ENCODE peak calls at places on chromosome 12, in six cellular contexts. One of them, this sample, is unnamed. For H3K36me3, the result is how much of the 10 kb centered on the place peaks cover.

GRCh38 chr12:86334071-86334470 is 77.9 kb upstream of the MGAT4C start:
- DNase-seq in PC-3: no peak
- DNase-seq in IMR-90: no peak
- DNase-seq in keratinocyte: no peak
- DNase-seq in fibroblast of lung: no peak
- DNase-seq in H1: no peak
- DNase-seq in this sample: no peak

GRCh38 chr12:116448165-116448756 is 110.9 kb upstream of the MAP1LC3B2 start:
- DNase-seq in PC-3: peak
- DNase-seq in IMR-90: no peak
- DNase-seq in keratinocyte: no peak
- DNase-seq in fibroblast of lung: no peak
- DNase-seq in H1: no peak
- DNase-seq in this sample: no peak

GRCh38 chr12:28026701-28027100 is 54.2 kb upstream of the PTHLH start:
- DNase-seq in PC-3: peak
- DNase-seq in IMR-90: no peak
- DNase-seq in keratinocyte: peak
- DNase-seq in fibroblast of lung: peak
- DNase-seq in H1: no peak
- DNase-seq in this sample: peak

GRCh38 chr12:87953257-87953860 is 75.8 kb downstream of the C12orf50 start:
- DNase-seq in PC-3: peak
- DNase-seq in IMR-90: peak
- DNase-seq in keratinocyte: no peak
- DNase-seq in fibroblast of lung: peak
- DNase-seq in H1: no peak
- DNase-seq in this sample: peak

GRCh38 chr12:90290980-90291975 is 582.6 kb upstream of the ATP2B1 start:
- DNase-seq in PC-3: no peak
- DNase-seq in IMR-90: no peak
- DNase-seq in keratinocyte: no peak
- DNase-seq in fibroblast of lung: no peak
- DNase-seq in H1: no peak
- DNase-seq in this sample: no peak

GRCh38 chr12:25020621-25021243 is 71.8 kb upstream of the BCAT1 start:
- DNase-seq in PC-3: no peak
- DNase-seq in IMR-90: no peak
- DNase-seq in keratinocyte: no peak
- DNase-seq in fibroblast of lung: no peak
- DNase-seq in H1: no peak
- DNase-seq in this sample: no peak

GRCh38 chr12:1851126-1851791 is 30.9 kb downstream of the LRTM2 start:
- DNase-seq in PC-3: peak
- DNase-seq in IMR-90: peak
- DNase-seq in keratinocyte: no peak
- DNase-seq in fibroblast of lung: peak
- DNase-seq in H1: no peak
- DNase-seq in this sample: peak

GRCh38 chr12:6360578-6361490 is 14.5 kb downstream of the SCNN1A start:
- DNase-seq in PC-3: peak
- DNase-seq in IMR-90: no peak
- DNase-seq in keratinocyte: no peak
- DNase-seq in fibroblast of lung: no peak
- DNase-seq in H1: no peak
- DNase-seq in this sample: no peak

GRCh38 chr12:93614917-93615596 is 42.6 kb downstream of the SOCS2 start:
- DNase-seq in PC-3: no peak
- DNase-seq in IMR-90: peak
- DNase-seq in keratinocyte: no peak
- DNase-seq in fibroblast of lung: peak
- DNase-seq in H1: no peak
- DNase-seq in this sample: no peak

GRCh38 chr12:119178544-119179334 is at the start of gene HSPB8:
- DNase-seq in PC-3: peak
- DNase-seq in IMR-90: peak
- DNase-seq in keratinocyte: no peak
- DNase-seq in fibroblast of lung: peak
- DNase-seq in H1: peak
- DNase-seq in this sample: peak

GRCh38 chr12:65313704-65314317 is 35.3 kb downstream of the MSRB3 start:
- DNase-seq in PC-3: peak
- DNase-seq in IMR-90: peak
- DNase-seq in keratinocyte: no peak
- DNase-seq in fibroblast of lung: no peak
- DNase-seq in H1: no peak
- DNase-seq in this sample: peak

DNA sequence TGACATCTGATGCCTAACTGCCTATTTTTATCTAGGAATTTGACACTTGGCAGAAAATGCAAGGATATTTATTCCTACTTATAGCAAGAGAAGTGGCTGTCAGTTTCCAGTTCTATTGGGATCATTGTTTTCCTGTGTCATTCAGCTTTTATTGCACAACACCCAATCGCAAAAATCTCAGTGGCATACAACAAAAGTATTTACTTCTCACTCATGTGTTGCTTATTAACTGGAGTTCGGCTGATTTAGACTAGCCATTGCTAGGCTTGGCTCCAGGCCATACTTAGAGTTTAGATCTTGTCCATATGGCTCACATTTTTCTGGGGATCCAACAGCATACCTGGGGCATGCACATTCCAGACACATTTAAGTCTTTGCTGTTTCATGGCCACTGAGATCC is 218.6 kb upstream of the SYT1 start:
- DNase-seq in PC-3: no peak
- DNase-seq in IMR-90: peak
- DNase-seq in keratinocyte: no peak
- DNase-seq in fibroblast of lung: peak
- DNase-seq in H1: no peak
- DNase-seq in this sample: no peak
- H3K36me3 ChIP-seq in PC-3: under half
- H3K36me3 ChIP-seq in IMR-90: under half
- H3K36me3 ChIP-seq in keratinocyte: under half
- H3K36me3 ChIP-seq in fibroblast of lung: under half
- H3K36me3 ChIP-seq in H1: under half
- H3K36me3 ChIP-seq in this sample: under half

GRCh38 chr12:124744659-124745467 is 118.8 kb downstream of the SCARB1 start:
- DNase-seq in PC-3: peak
- DNase-seq in IMR-90: no peak
- DNase-seq in keratinocyte: no peak
- DNase-seq in fibroblast of lung: no peak
- DNase-seq in H1: peak
- DNase-seq in this sample: peak
- H2AFZ ChIP-seq in PC-3: no peak
- H2AFZ ChIP-seq in IMR-90: peak
- H2AFZ ChIP-seq in keratinocyte: no peak
- H2AFZ ChIP-seq in fibroblast of lung: no peak
- H2AFZ ChIP-seq in H1: no peak
- H2AFZ ChIP-seq in this sample: no peak

GRCh38 chr12:111448266-111448830 is 42.6 kb downstream of the SH2B3 start:
- DNase-seq in PC-3: no peak
- DNase-seq in IMR-90: no peak
- DNase-seq in keratinocyte: no peak
- DNase-seq in fibroblast of lung: no peak
- DNase-seq in H1: peak
- DNase-seq in this sample: no peak

GRCh38 chr12:111447571-111448265 is 42.0 kb downstream of the SH2B3 start:
- DNase-seq in PC-3: no peak
- DNase-seq in IMR-90: no peak
- DNase-seq in keratinocyte: no peak
- DNase-seq in fibroblast of lung: no peak
- DNase-seq in H1: peak
- DNase-seq in this sample: no peak

GRCh38 chr12:111450676-111451075 is 45.0 kb downstream of the SH2B3 start:
- DNase-seq in PC-3: no peak
- DNase-seq in IMR-90: no peak
- DNase-seq in keratinocyte: no peak
- DNase-seq in fibroblast of lung: no peak
- DNase-seq in H1: peak
- DNase-seq in this sample: no peak

GRCh38 chr12:111451232-111451631 is 45.5 kb downstream of the SH2B3 start:
- DNase-seq in PC-3: no peak
- DNase-seq in IMR-90: no peak
- DNase-seq in keratinocyte: no peak
- DNase-seq in fibroblast of lung: no peak
- DNase-seq in H1: no peak
- DNase-seq in this sample: no peak

GRCh38 chr12:111448831-111449790 is 43.4 kb downstream of the SH2B3 start:
- DNase-seq in PC-3: no peak
- DNase-seq in IMR-90: no peak
- DNase-seq in keratinocyte: no peak
- DNase-seq in fibroblast of lung: no peak
- DNase-seq in H1: peak
- DNase-seq in this sample: no peak
- H3K36me3 ChIP-seq in PC-3: under half
- H3K36me3 ChIP-seq in IMR-90: half or more
- H3K36me3 ChIP-seq in keratinocyte: under half
- H3K36me3 ChIP-seq in fibroblast of lung: under half
- H3K36me3 ChIP-seq in H1: under half
- H3K36me3 ChIP-seq in this sample: under half

DNA sequence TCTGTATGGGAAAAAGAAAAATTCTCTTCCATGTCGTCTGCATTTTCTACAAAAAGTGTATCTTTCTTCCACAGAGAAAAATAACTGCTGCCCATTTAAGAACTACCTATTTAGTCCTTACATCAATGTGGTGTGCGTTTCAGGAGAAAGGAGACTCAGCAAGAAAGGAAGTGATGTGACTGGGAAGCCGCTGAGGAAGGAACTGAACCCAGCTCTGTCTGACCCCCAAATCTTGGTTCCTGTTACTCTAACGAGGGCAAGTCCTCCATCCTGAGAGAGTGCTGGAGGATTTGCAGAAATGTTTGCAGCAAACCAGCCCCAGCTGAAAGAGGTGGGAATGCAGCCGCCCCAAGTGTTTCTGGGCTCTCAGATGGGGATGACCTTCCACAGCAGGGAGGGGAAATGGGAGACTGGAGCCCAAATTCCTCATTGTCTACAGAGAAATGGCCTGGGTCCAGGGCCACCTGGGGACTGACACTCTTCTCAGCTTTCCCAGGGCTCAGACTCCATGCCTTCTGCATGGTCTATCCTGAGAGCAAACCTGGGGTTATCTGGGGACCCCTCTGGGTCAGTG is 6.7 kb upstream of the MLEC start:
- DNase-seq in PC-3: no peak
- DNase-seq in IMR-90: no peak
- DNase-seq in keratinocyte: no peak
- DNase-seq in fibroblast of lung: no peak
- DNase-seq in H1: no peak
- DNase-seq in this sample: no peak
- H2AFZ ChIP-seq in PC-3: no peak
- H2AFZ ChIP-seq in IMR-90: no peak
- H2AFZ ChIP-seq in keratinocyte: no peak
- H2AFZ ChIP-seq in fibroblast of lung: no peak
- H2AFZ ChIP-seq in H1: peak
- H2AFZ ChIP-seq in this sample: no peak

DNA sequence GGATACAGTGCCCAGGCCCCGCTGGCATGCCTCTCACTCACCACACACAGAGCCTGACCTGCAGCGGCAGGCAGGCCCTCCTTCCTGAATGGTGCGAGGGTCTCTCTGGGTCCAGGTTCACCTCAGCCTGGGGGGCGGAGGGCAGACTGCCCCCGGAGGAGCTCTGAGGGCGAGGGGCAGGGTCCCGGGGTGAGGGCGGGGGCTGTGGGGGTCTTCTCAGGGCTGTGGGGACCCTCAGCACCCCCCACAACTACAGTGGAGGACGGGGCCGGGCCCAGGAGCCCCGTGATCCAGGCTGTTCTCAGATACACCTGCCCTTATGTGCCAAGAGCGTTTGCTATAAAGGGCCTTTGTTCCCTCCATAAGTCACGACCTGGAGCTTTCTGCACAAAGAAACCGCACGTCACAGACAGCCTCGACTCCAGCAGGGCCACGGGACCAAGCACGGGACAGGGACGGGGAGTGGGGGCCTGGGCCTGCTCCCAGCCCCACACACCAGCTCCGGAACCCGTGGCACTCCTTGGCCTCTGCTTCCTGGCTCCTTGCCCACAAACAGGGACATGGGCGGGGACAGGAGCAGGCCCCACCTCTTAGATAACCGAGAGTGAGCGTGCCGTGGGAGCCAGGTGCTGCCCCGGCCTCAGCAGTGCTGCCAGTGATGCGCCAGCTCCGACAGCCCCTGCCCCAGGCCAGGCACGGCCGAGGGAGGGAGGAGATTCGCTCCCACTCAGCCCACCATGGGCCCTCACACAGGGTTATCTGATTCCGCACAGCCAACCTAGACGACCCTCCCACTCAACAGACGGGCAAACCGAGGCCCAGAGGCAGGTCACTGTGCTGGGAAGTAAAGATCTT is 101.9 kb downstream of the RFLNA start:
- DNase-seq in PC-3: no peak
- DNase-seq in IMR-90: no peak
- DNase-seq in keratinocyte: no peak
- DNase-seq in fibroblast of lung: no peak
- DNase-seq in H1: no peak
- DNase-seq in this sample: no peak
- H3K36me3 ChIP-seq in PC-3: under half
- H3K36me3 ChIP-seq in IMR-90: half or more
- H3K36me3 ChIP-seq in keratinocyte: half or more
- H3K36me3 ChIP-seq in fibroblast of lung: under half
- H3K36me3 ChIP-seq in H1: under half
- H3K36me3 ChIP-seq in this sample: under half

DNA sequence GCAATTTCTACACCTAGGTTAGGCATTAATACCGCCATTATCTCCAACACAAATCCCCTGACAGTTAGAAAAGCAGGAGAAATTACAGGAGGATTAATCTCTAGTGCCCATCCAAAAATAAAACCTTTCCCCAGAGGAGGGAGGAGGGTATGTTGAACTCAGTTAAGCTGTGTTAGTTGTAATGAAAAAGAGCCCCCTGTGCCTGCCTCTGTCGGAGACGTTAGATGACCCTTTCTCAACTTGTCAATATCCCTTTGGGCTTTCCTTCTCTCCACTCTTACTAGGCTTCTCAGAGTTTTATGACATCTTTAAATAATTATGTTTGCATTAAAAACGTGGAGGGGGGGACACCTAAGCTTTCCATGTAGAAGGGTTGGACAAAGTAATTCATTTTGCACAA is 278.2 kb downstream of the PDZRN4 start:
- DNase-seq in PC-3: no peak
- DNase-seq in IMR-90: no peak
- DNase-seq in keratinocyte: no peak
- DNase-seq in fibroblast of lung: no peak
- DNase-seq in H1: no peak
- DNase-seq in this sample: no peak
- H2AFZ ChIP-seq in PC-3: no peak
- H2AFZ ChIP-seq in IMR-90: no peak
- H2AFZ ChIP-seq in keratinocyte: no peak
- H2AFZ ChIP-seq in fibroblast of lung: no peak
- H2AFZ ChIP-seq in H1: peak
- H2AFZ ChIP-seq in this sample: no peak

DNA sequence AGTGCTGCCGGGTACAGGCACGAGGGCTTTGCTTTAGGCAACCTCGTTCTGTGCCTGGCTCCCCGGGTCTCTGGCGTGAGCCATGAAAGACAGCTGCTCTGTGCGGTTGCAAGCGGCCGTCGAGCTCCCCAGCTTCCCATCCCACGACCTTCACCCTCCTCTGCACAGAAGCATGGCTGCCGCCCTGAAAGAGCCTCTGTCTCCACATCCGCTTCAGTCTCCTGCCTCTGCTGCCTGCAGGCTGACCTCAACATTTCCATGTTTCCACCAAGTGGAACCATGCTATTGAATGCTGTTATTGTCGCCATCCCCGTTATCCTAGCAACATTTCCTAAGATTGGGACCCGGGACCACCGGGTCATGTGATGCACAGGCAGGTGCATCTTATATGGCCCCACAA is 57.1 kb downstream of the KDM2B start:
- DNase-seq in PC-3: no peak
- DNase-seq in IMR-90: no peak
- DNase-seq in keratinocyte: no peak
- DNase-seq in fibroblast of lung: no peak
- DNase-seq in H1: no peak
- DNase-seq in this sample: no peak
- H3K36me3 ChIP-seq in PC-3: under half
- H3K36me3 ChIP-seq in IMR-90: under half
- H3K36me3 ChIP-seq in keratinocyte: under half
- H3K36me3 ChIP-seq in fibroblast of lung: under half
- H3K36me3 ChIP-seq in H1: under half
- H3K36me3 ChIP-seq in this sample: under half

This sample was measured in GM23248.